ENCODE peak calls at places on chromosomes 1 and 21, in five cellular contexts. Z is AML-193, Y is COR-L47, E is GM19239, R is sigmoid colon. U is an unnamed sample.

GRCh38 chr1:29478879-29479278 is 242.6 kb downstream of the PTPRU start:
- DNase-seq in R (peak; percentile 3), Y (no peak), E (no peak), Z (no peak), U (no peak)

GRCh38 chr1:179340915-179341314 is 24.9 kb upstream of the AXDND1 start:
- DNase-seq in E (no peak), Z (no peak), R (no peak), Y (no peak), U (no peak)

GRCh38 chr1:26075421-26076144 is 8.2 kb upstream of the TRIM63 start:
- DNase-seq in R (no peak), Y (no peak), Z (no peak), E (no peak), U (no peak)

GRCh38 chr1:238439483-238439882 is 548.8 kb upstream of the ZP4 start:
- DNase-seq in E (no peak), Z (no peak), Y (no peak), R (no peak), U (no peak)

GRCh38 chr1:43783671-43784205 is 76.4 kb downstream of the ST3GAL3 start:
- DNase-seq in Z (no peak), R (no peak), E (no peak), Y (peak; percentile 45), U (peak; percentile 48)

GRCh38 chr1:108810176-108810575 is 46.7 kb downstream of the AKNAD1 start:
- DNase-seq in Z (no peak), R (no peak), E (no peak), Y (no peak), U (no peak)

GRCh38 chr1:207346562-207346912 is 25.1 kb downstream of the CD55 start:
- DNase-seq in R (no peak), Y (no peak), E (no peak), Z (no peak), U (no peak)

GRCh38 chr1:21537932-21538630 is 28.9 kb downstream of the ALPL start:
- DNase-seq in E (no peak), Y (no peak), R (no peak), Z (no peak), U (no peak)

GRCh38 chr1:225469051-225469450 is 41.2 kb upstream of the LBR start:
- DNase-seq in Z (no peak), R (peak; percentile 37), E (no peak), Y (no peak), U (no peak)

GRCh38 chr1:201281573-201281972 is 1.7 kb upstream of the PKP1 start:
- DNase-seq in Z (no peak), R (peak; percentile 19), E (no peak), Y (no peak), U (no peak)

GRCh38 chr21:17081193-17081592 is 431.6 kb upstream of the CXADR start:
- DNase-seq in Z (no peak), R (no peak), E (no peak), Y (no peak), U (no peak)

GRCh38 chr1:42210421-42211133 is 46.0 kb upstream of the GUCA2A start:
- DNase-seq in R (no peak), Y (no peak), E (no peak), Z (no peak), U (no peak)

GRCh38 chr1:27862671-27863551 is 9.4 kb upstream of the THEMIS2 start:
- DNase-seq in E (no peak), R (peak; percentile 78), Y (no peak), Z (peak; percentile 93), U (peak; percentile 50)

GRCh38 chr1:236089046-236089773 is 24.3 kb upstream of the NID1 start:
- DNase-seq in E (no peak), R (no peak), Y (no peak), Z (no peak), U (no peak)

GRCh38 chr1:197463142-197463541 is 195.1 kb downstream of the CRB1 start:
- DNase-seq in R (no peak), Z (no peak), E (no peak), Y (peak; percentile 87), U (no peak)

GRCh38 chr1:21308847-21309652 is 18.8 kb upstream of the ECE1 start:
- DNase-seq in Y (peak; percentile 77), R (peak; percentile 97), E (no peak), Z (no peak), U (no peak)

GRCh38 chr1:224116131-224116530 is 2.2 kb downstream of the FBXO28 start:
- DNase-seq in Z (peak; percentile 76), R (no peak), E (no peak), Y (peak; percentile 38), U (peak; percentile 55)

GRCh38 chr1:7341145-7341900 is 429.8 kb upstream of the VAMP3 start:
- DNase-seq in Z (no peak), R (no peak), E (no peak), Y (peak; percentile 88), U (no peak)

U was measured in GM13976.